ENCODE peak calls at places on chromosomes 6 and 20, in ten cellular contexts. One of them, this sample, is unnamed.

GRCh38 chr6:35148167-35148741 is 7.1 kb upstream of the TCP11 start:
- DNase-seq in RCC 7860: peak; percentile 63
- DNase-seq in GM04504: no peak
- DNase-seq in NCI-H1105 treated with DMSO at 0.1 percent for 48 hours: no peak
- DNase-seq in NCI-H2029 treated with DMSO at 0.1 percent for 48 hours: no peak
- DNase-seq in small intestine: no peak
- DNase-seq in prostate gland: no peak
- DNase-seq in H1: peak; percentile 70
- DNase-seq in EH: peak; percentile 78
- DNase-seq in HEK293T: no peak
- DNase-seq in this sample: peak; percentile 53

GRCh38 chr6:64736421-64736950 is 970.5 kb downstream of the EYS start:
- DNase-seq in RCC 7860: no peak
- DNase-seq in GM04504: no peak
- DNase-seq in NCI-H1105 treated with DMSO at 0.1 percent for 48 hours: no peak
- DNase-seq in NCI-H2029 treated with DMSO at 0.1 percent for 48 hours: no peak
- DNase-seq in small intestine: no peak
- DNase-seq in prostate gland: no peak
- DNase-seq in H1: no peak
- DNase-seq in EH: no peak
- DNase-seq in HEK293T: no peak
- DNase-seq in this sample: no peak

GRCh38 chr6:33851959-33852358 is 48.2 kb upstream of the MLN start:
- DNase-seq in RCC 7860: no peak
- DNase-seq in GM04504: peak; percentile 7
- DNase-seq in NCI-H1105 treated with DMSO at 0.1 percent for 48 hours: no peak
- DNase-seq in NCI-H2029 treated with DMSO at 0.1 percent for 48 hours: no peak
- DNase-seq in small intestine: peak; percentile 14
- DNase-seq in prostate gland: no peak
- DNase-seq in H1: peak; percentile 66
- DNase-seq in EH: peak; percentile 47
- DNase-seq in HEK293T: peak; percentile 54
- DNase-seq in this sample: peak; percentile 25

GRCh38 chr6:36793913-36794703 is 45.1 kb downstream of the CPNE5 start:
- DNase-seq in RCC 7860: no peak
- DNase-seq in GM04504: no peak
- DNase-seq in NCI-H1105 treated with DMSO at 0.1 percent for 48 hours: no peak
- DNase-seq in NCI-H2029 treated with DMSO at 0.1 percent for 48 hours: no peak
- DNase-seq in small intestine: no peak
- DNase-seq in prostate gland: no peak
- DNase-seq in H1: no peak
- DNase-seq in EH: no peak
- DNase-seq in HEK293T: no peak
- DNase-seq in this sample: no peak

GRCh38 chr6:16267428-16268263 is 29.3 kb downstream of the GMPR start:
- DNase-seq in RCC 7860: no peak
- DNase-seq in GM04504: no peak
- DNase-seq in NCI-H1105 treated with DMSO at 0.1 percent for 48 hours: no peak
- DNase-seq in NCI-H2029 treated with DMSO at 0.1 percent for 48 hours: no peak
- DNase-seq in small intestine: no peak
- DNase-seq in prostate gland: no peak
- DNase-seq in H1: no peak
- DNase-seq in EH: no peak
- DNase-seq in HEK293T: no peak
- DNase-seq in this sample: no peak

GRCh38 chr6:153024401-153025017 is 22.0 kb upstream of the MTRF1L start:
- DNase-seq in RCC 7860: peak; percentile 26
- DNase-seq in GM04504: no peak
- DNase-seq in NCI-H1105 treated with DMSO at 0.1 percent for 48 hours: peak; percentile 71
- DNase-seq in NCI-H2029 treated with DMSO at 0.1 percent for 48 hours: no peak
- DNase-seq in small intestine: peak; percentile 65
- DNase-seq in prostate gland: peak; percentile 42
- DNase-seq in H1: peak; percentile 19
- DNase-seq in EH: peak; percentile 62
- DNase-seq in HEK293T: peak; percentile 70
- DNase-seq in this sample: peak; percentile 16

GRCh38 chr6:68128211-68128610 is 506.9 kb upstream of the ADGRB3 start:
- DNase-seq in RCC 7860: no peak
- DNase-seq in GM04504: no peak
- DNase-seq in NCI-H1105 treated with DMSO at 0.1 percent for 48 hours: no peak
- DNase-seq in NCI-H2029 treated with DMSO at 0.1 percent for 48 hours: no peak
- DNase-seq in small intestine: no peak
- DNase-seq in prostate gland: no peak
- DNase-seq in H1: no peak
- DNase-seq in EH: no peak
- DNase-seq in HEK293T: no peak
- DNase-seq in this sample: no peak

GRCh38 chr6:1378224-1379025 is 11.0 kb upstream of the FOXF2 start:
- DNase-seq in RCC 7860: no peak
- DNase-seq in GM04504: no peak
- DNase-seq in NCI-H1105 treated with DMSO at 0.1 percent for 48 hours: no peak
- DNase-seq in NCI-H2029 treated with DMSO at 0.1 percent for 48 hours: no peak
- DNase-seq in small intestine: no peak
- DNase-seq in prostate gland: no peak
- DNase-seq in H1: no peak
- DNase-seq in EH: no peak
- DNase-seq in HEK293T: no peak
- DNase-seq in this sample: no peak

GRCh38 chr20:58039569-58040092 is 188.8 kb downstream of the ANKRD60 start:
- DNase-seq in RCC 7860: no peak
- DNase-seq in GM04504: no peak
- DNase-seq in NCI-H1105 treated with DMSO at 0.1 percent for 48 hours: no peak
- DNase-seq in NCI-H2029 treated with DMSO at 0.1 percent for 48 hours: no peak
- DNase-seq in small intestine: no peak
- DNase-seq in prostate gland: no peak
- DNase-seq in H1: no peak
- DNase-seq in EH: no peak
- DNase-seq in HEK293T: no peak
- DNase-seq in this sample: no peak

GRCh38 chr20:19453781-19454310 is 241.4 kb downstream of the SLC24A3 start:
- DNase-seq in RCC 7860: no peak
- DNase-seq in GM04504: no peak
- DNase-seq in NCI-H1105 treated with DMSO at 0.1 percent for 48 hours: no peak
- DNase-seq in NCI-H2029 treated with DMSO at 0.1 percent for 48 hours: no peak
- DNase-seq in small intestine: no peak
- DNase-seq in prostate gland: no peak
- DNase-seq in H1: no peak
- DNase-seq in EH: no peak
- DNase-seq in HEK293T: no peak
- DNase-seq in this sample: no peak

GRCh38 chr6:129251669-129252376 is 368.9 kb downstream of the LAMA2 start:
- DNase-seq in RCC 7860: peak; percentile 40
- DNase-seq in GM04504: peak; percentile 56
- DNase-seq in NCI-H1105 treated with DMSO at 0.1 percent for 48 hours: peak; percentile 76
- DNase-seq in NCI-H2029 treated with DMSO at 0.1 percent for 48 hours: peak; percentile 10
- DNase-seq in small intestine: peak; percentile 83
- DNase-seq in prostate gland: peak; percentile 57
- DNase-seq in H1: peak; percentile 57
- DNase-seq in EH: peak; percentile 78
- DNase-seq in HEK293T: peak; percentile 71
- DNase-seq in this sample: peak; percentile 55

This sample was measured in H4.